ENCODE peak calls at places on chromosome 19, in nine cellular contexts. E is sigmoid colon, G is K562, M is stomach, J is GM12878, O is suprapubic skin, T is transverse colon, L is esophagus muscularis mucosa, V is H1. W is an unnamed sample.

GRCh38 chr19:13082192-13083007 is 20.3 kb downstream of the LYL1 start:
- DNase-seq in E (no peak), G (peak; percentile 65), M (no peak), J (no peak), O (no peak), T (no peak), L (no peak), V (no peak), W (no peak)

GRCh38 chr19:32358311-32358710 is 12.9 kb downstream of the ZNF507 start:
- DNase-seq in E (no peak), G (no peak), M (no peak), J (no peak), O (no peak), T (no peak), L (no peak), V (no peak), W (no peak)

GRCh38 chr19:47068246-47068645 is 19.8 kb upstream of the TMEM160 start:
- DNase-seq in E (no peak), G (no peak), M (no peak), J (no peak), O (no peak), T (no peak), L (no peak), V (no peak), W (no peak)

GRCh38 chr19:38734426-38735256 is 9.6 kb downstream of the CAPN12 start:
- DNase-seq in E (peak; percentile 65), G (no peak), M (peak; percentile 45), J (peak; percentile 25), O (no peak), T (peak; percentile 56), L (no peak), V (no peak), W (peak; percentile 73)

GRCh38 chr19:6041071-6041470 is 63.1 kb upstream of the RANBP3 start:
- DNase-seq in E (no peak), G (no peak), M (no peak), J (no peak), O (no peak), T (no peak), L (peak; percentile 39), V (no peak), W (no peak)

GRCh38 chr19:55563261-55563690 is 17.4 kb downstream of the ZNF579 start:
- DNase-seq in E (no peak), G (no peak), M (peak; percentile 87), J (no peak), O (no peak), T (peak; percentile 53), L (no peak), V (no peak), W (peak; percentile 48)

GRCh38 chr19:46218160-46218559 is 11.4 kb upstream of the IGFL1 start:
- DNase-seq in E (no peak), G (peak; percentile 45), M (no peak), J (no peak), O (no peak), T (no peak), L (no peak), V (peak; percentile 38), W (no peak)

GRCh38 chr19:29622191-29623070 is 16.3 kb downstream of the POP4 start:
- DNase-seq in E (no peak), G (no peak), M (no peak), J (no peak), O (no peak), T (peak; percentile 11), L (no peak), V (no peak), W (no peak)

GRCh38 chr19:7004313-7004931 is 16.8 kb downstream of the MBD3L2B start:
- DNase-seq in E (no peak), G (peak; percentile 13), M (no peak), J (no peak), O (no peak), T (no peak), L (no peak), V (no peak), W (no peak)

GRCh38 chr19:40416918-40417713 is 3.9 kb upstream of the PRX start:
- DNase-seq in E (peak; percentile 85), G (peak; percentile 69), M (peak; percentile 44), J (no peak), O (no peak), T (peak; percentile 60), L (no peak), V (no peak), W (peak; percentile 61)

GRCh38 chr19:39195755-39196154 is 1.0 kb upstream of the NCCRP1 start:
- DNase-seq in E (no peak), G (no peak), M (peak; percentile 37), J (no peak), O (no peak), T (no peak), L (no peak), V (no peak), W (no peak)

GRCh38 chr19:39704181-39705044 is at the start of gene LGALS14:
- DNase-seq in E (no peak), G (no peak), M (no peak), J (no peak), O (no peak), T (no peak), L (no peak), V (no peak), W (no peak)

GRCh38 chr19:18735752-18736151 is 52.3 kb downstream of the CRTC1 start:
- DNase-seq in E (no peak), G (no peak), M (no peak), J (no peak), O (no peak), T (no peak), L (no peak), V (no peak), W (no peak)

GRCh38 chr19:29266603-29267002 is 53.7 kb upstream of the UQCRFS1 start:
- DNase-seq in E (no peak), G (no peak), M (no peak), J (no peak), O (peak; percentile 43), T (no peak), L (no peak), V (no peak), W (no peak)

GRCh38 chr19:49073514-49074378 is 1.2 kb upstream of the KCNA7 start:
- DNase-seq in E (no peak), G (peak; percentile 84), M (no peak), J (no peak), O (no peak), T (no peak), L (no peak), V (no peak), W (no peak)

GRCh38 chr19:55303477-55303876 is 19.7 kb downstream of the BRSK1 start:
- DNase-seq in E (no peak), G (no peak), M (no peak), J (no peak), O (no peak), T (no peak), L (no peak), V (no peak), W (no peak)

GRCh38 chr19:2798733-2799132 is 13.4 kb downstream of the THOP1 start:
- DNase-seq in E (no peak), G (no peak), M (no peak), J (no peak), O (no peak), T (no peak), L (no peak), V (no peak), W (no peak)

GRCh38 chr19:12611361-12611699 is 610 bp downstream of the ZNF791 start:
- DNase-seq in E (peak; percentile 91), G (peak; percentile 49), M (peak; percentile 74), J (no peak), O (peak; percentile 90), T (peak; percentile 77), L (peak; percentile 93), V (no peak), W (no peak)

GRCh38 chr19:13506550-13506878 is 235 bp upstream of the CACNA1A start:
- DNase-seq in E (no peak), G (no peak), M (no peak), J (no peak), O (no peak), T (no peak), L (no peak), V (no peak), W (no peak)

GRCh38 chr19:8161135-8161646 is 11.8 kb upstream of the FBN3 start:
- DNase-seq in E (no peak), G (peak; percentile 81), M (peak; percentile 30), J (peak; percentile 39), O (no peak), T (no peak), L (no peak), V (no peak), W (no peak)

DNA sequence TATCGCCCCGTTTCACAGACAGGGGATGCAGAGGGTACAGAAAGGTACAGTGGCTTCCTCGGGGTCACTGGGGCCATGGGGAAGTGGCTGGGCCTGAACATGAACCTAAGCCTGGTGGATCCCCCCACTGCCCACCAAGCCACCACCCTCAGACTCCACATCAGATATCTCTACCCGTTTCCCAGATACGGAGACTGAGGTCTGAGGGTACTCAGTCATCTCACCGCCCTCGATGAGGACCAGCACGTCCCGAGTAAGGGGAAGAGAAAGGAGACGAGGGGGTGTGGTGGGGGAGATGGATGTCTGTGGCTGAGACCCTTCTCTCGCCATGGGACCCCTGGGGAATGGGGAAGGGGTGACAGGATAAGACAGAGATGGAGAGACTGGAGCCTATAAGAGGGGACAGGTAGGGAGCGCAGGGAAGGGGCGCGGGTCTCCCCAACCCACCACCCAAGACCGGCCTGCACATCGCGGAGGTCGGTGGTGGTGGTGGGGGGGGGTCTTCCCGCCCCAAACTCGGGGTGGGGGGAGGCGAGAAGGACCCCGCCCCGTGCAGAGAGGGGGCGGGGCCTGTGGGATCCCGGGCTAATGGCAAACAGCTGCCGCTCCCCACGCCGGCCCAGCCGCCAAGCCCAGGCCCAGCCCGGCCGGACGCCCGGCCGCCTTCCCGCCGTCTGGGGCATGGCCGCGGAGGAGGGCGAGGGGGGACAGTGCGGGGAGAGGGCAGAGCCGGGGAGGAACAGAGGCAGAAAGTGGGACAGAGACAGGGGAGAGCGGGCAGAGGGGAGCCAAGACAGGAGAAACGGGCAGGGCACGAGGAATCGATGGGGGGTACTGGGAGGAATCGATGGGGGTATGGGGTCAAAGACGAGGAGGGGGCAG is 698 bp downstream of the KANK2 start:
- DNase-seq in E (peak; percentile 78), G (peak; percentile 69), M (peak; percentile 36), J (no peak), O (no peak), T (peak; percentile 36), L (no peak), V (no peak), W (peak; percentile 90)
- TF ChIP-seq POLR2AphosphoS5 in E (no peak), G (no peak), M (no peak), J (no peak), O (peak; percentile 8), T (no peak), L (no peak), V (no peak), W (no peak)

GRCh38 chr19:42471554-42472249 is 29.0 kb upstream of the CXCL17 start:
- DNase-seq in E (no peak), G (no peak), M (peak; percentile 46), J (no peak), O (peak; percentile 82), T (peak; percentile 38), L (no peak), V (no peak), W (peak; percentile 44)
- TF ChIP-seq POLR2A in E (no peak), G (no peak), M (no peak), J (no peak), O (no peak), T (no peak), L (no peak), V (no peak), W (no peak)

GRCh38 chr19:30651066-30651465 is 278.9 kb downstream of the ZNF536 start:
- DNase-seq in E (no peak), G (no peak), M (no peak), J (no peak), O (no peak), T (no peak), L (no peak), V (no peak), W (no peak)
- TF ChIP-seq EP300 in E (no peak), G (no peak), M (no peak), J (no peak), O (no peak), T (no peak), L (no peak), V (no peak), W (no peak)

GRCh38 chr19:17091758-17092333 is 16.3 kb downstream of the MYO9B start:
- DNase-seq in E (no peak), G (no peak), M (peak; percentile 43), J (no peak), O (no peak), T (peak; percentile 54), L (no peak), V (no peak), W (peak; percentile 79)
- TF ChIP-seq POLR2AphosphoS5 in E (no peak), G (no peak), M (no peak), J (no peak), O (no peak), T (no peak), L (no peak), V (no peak), W (no peak)

W was measured in upper lobe of left lung.